ENCODE peak calls at places on chromosome 6, in six cellular contexts. N is pancreas, K is stomach, P is Panc1, Y is ovary, Z is cardiac muscle cell. X is an unnamed sample.

GRCh38 chr6:164010446-164011071 is 596.0 kb downstream of the QKI start:
- DNase-seq in N (no peak), K (no peak), P (no peak), Y (no peak), Z (peak; percentile 21), X (no peak)

GRCh38 chr6:81937296-81937937 is 184.9 kb upstream of the TENT5A start:
- DNase-seq in N (no peak), K (no peak), P (no peak), Y (no peak), Z (no peak), X (no peak)

GRCh38 chr6:107813555-107814194 is 10.4 kb downstream of the SCML4 start:
- DNase-seq in N (no peak), K (no peak), P (no peak), Y (no peak), Z (no peak), X (no peak)

GRCh38 chr6:28776269-28777146 is 147.3 kb downstream of the TRIM27 start:
- DNase-seq in N (no peak), K (no peak), P (no peak), Y (no peak), Z (no peak), X (peak; percentile 49)

GRCh38 chr6:168130168-168130651 is 51.2 kb upstream of the FRMD1 start:
- DNase-seq in N (no peak), K (peak; percentile 49), P (no peak), Y (no peak), Z (no peak), X (no peak)

GRCh38 chr6:108203189-108204119 is 37.6 kb downstream of the NR2E1 start:
- DNase-seq in N (peak; percentile 16), K (no peak), P (no peak), Y (no peak), Z (no peak), X (no peak)

GRCh38 chr6:106237286-106237685 is 88.3 kb downstream of the ATG5 start:
- DNase-seq in N (no peak), K (no peak), P (no peak), Y (no peak), Z (no peak), X (no peak)

GRCh38 chr6:74598473-74599393 is 607.1 kb downstream of the COL12A1 start:
- DNase-seq in N (no peak), K (no peak), P (peak; percentile 90), Y (no peak), Z (no peak), X (no peak)

GRCh38 chr6:163260111-163260895 is 154.2 kb upstream of the QKI start:
- DNase-seq in N (no peak), K (no peak), P (no peak), Y (peak; percentile 24), Z (peak; percentile 65), X (peak; percentile 41)

GRCh38 chr6:36759177-36759757 is 61.6 kb downstream of the RAB44 start:
- DNase-seq in N (peak; percentile 67), K (peak; percentile 88), P (no peak), Y (peak; percentile 85), Z (peak; percentile 84), X (peak; percentile 81)

GRCh38 chr6:138601128-138601527 is 101.8 kb upstream of the NHSL1 start:
- DNase-seq in N (no peak), K (no peak), P (no peak), Y (no peak), Z (peak; percentile 36), X (no peak)

GRCh38 chr6:157632821-157633220 is 190.2 kb upstream of the SNX9 start:
- DNase-seq in N (no peak), K (no peak), P (no peak), Y (no peak), Z (peak; percentile 56), X (no peak)

GRCh38 chr6:116406678-116407345 is 36.1 kb downstream of the DSE start:
- DNase-seq in N (no peak), K (no peak), P (no peak), Y (no peak), Z (peak; percentile 66), X (no peak)

GRCh38 chr6:20906938-20907337 is 372.7 kb downstream of the CDKAL1 start:
- DNase-seq in N (no peak), K (no peak), P (no peak), Y (no peak), Z (peak; percentile 92), X (peak; percentile 13)

GRCh38 chr6:65538644-65539043 is 168.4 kb downstream of the EYS start:
- DNase-seq in N (no peak), K (no peak), P (no peak), Y (no peak), Z (no peak), X (no peak)

GRCh38 chr6:110476046-110476849 is at the start of gene SLC22A16:
- DNase-seq in N (no peak), K (no peak), P (no peak), Y (peak; percentile 24), Z (peak; percentile 29), X (peak; percentile 15)

GRCh38 chr6:114100421-114100820 is 129.5 kb upstream of the HDAC2 start:
- DNase-seq in N (no peak), K (no peak), P (no peak), Y (no peak), Z (no peak), X (no peak)

GRCh38 chr6:31558631-31559500 is 11.5 kb downstream of the NFKBIL1 start:
- DNase-seq in N (no peak), K (no peak), P (no peak), Y (no peak), Z (peak; percentile 52), X (no peak)

GRCh38 chr6:68741501-68742343 is 106.6 kb downstream of the ADGRB3 start:
- DNase-seq in N (no peak), K (no peak), P (no peak), Y (no peak), Z (no peak), X (no peak)

GRCh38 chr6:117482240-117483003 is at the start of gene DCBLD1:
- DNase-seq in N (peak; percentile 79), K (peak; percentile 85), P (no peak), Y (peak; percentile 73), Z (peak; percentile 82), X (peak; percentile 65)

GRCh38 chr6:75986935-75987334 is 85.5 kb downstream of the IMPG1 start:
- DNase-seq in N (no peak), K (no peak), P (no peak), Y (no peak), Z (no peak), X (no peak)

GRCh38 chr6:42493914-42494539 is 42.3 kb upstream of the TRERF1 start:
- DNase-seq in N (no peak), K (no peak), P (no peak), Y (no peak), Z (no peak), X (no peak)

GRCh38 chr6:130029163-130029562 is 10.8 kb downstream of the L3MBTL3 start:
- DNase-seq in N (no peak), K (no peak), P (no peak), Y (no peak), Z (no peak), X (no peak)

GRCh38 chr6:129543981-129544380 is 166.0 kb downstream of the ARHGAP18 start:
- DNase-seq in N (no peak), K (no peak), P (no peak), Y (no peak), Z (peak; percentile 20), X (peak; percentile 30)

GRCh38 chr6:48318670-48319069 is 207.7 kb upstream of the PTCHD4 start:
- DNase-seq in N (no peak), K (no peak), P (no peak), Y (no peak), Z (peak; percentile 8), X (no peak)

GRCh38 chr6:156175433-156175832 is 601.7 kb upstream of the ARID1B start:
- DNase-seq in N (no peak), K (no peak), P (no peak), Y (no peak), Z (no peak), X (no peak)

GRCh38 chr6:156174026-156174880 is 602.9 kb upstream of the ARID1B start:
- DNase-seq in N (no peak), K (no peak), P (no peak), Y (no peak), Z (no peak), X (no peak)

DNA sequence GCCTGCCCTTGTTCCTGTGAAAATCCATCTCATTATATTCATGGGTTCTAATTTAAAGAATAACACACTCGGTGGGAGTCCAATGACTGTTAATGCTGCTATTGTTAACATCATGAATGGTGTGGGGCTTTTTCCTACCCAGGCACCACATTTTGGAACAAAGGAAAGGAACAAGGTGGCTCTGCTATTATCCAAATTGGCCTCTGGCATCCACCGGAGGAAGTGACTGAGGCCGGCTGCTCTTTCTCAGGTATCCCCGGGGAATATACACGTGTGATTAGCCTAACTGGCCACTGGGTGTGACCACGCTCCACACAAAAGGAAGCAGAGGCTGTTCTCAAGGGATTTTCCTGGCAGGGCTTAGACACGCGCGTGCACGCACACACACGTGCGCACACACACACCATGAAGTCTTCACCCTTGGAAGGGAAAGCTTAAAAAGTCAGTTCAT is 601.2 kb upstream of the ARID1B start:
- DNase-seq in N (peak; percentile 17), K (peak; percentile 27), P (no peak), Y (peak; percentile 27), Z (no peak), X (peak; percentile 52)
- TF ChIP-seq CTCF in N (no peak), K (peak; percentile 9), P (peak; percentile 74), Y (no peak), Z (no peak), X (peak; percentile 30)

GRCh38 chr6:25469797-25470388 is 182.1 kb upstream of the SCGN start:
- DNase-seq in N (no peak), K (no peak), P (no peak), Y (no peak), Z (no peak), X (no peak)
- TF ChIP-seq CTCF in N (no peak), K (no peak), P (no peak), Y (no peak), Z (no peak), X (peak; percentile 9)

DNA sequence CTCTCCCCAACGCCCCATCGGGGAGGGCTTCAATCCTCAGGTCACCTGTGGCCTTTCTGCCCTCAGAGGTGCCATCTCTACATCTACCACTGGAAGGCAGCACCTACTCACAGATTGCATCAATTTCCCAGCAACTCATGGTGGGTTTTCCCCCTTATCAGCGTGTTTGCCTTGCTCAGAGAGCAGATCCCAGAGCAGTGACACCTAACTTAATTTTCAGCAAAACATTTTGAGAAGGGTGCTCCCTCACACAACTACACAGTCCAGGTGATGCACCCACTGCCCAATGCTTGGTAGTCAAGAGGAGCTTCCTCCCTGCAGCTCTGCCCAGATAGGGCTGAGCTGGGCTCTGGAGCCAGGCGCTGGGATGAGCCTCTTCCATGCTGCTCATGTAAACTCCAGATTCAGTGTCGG is 48.2 kb downstream of the PLG start:
- DNase-seq in N (no peak), K (no peak), P (no peak), Y (no peak), Z (no peak), X (peak; percentile 14)
- TF ChIP-seq CTCF in N (peak; percentile 12), K (no peak), P (peak; percentile 79), Y (no peak), Z (no peak), X (peak; percentile 42)

DNA sequence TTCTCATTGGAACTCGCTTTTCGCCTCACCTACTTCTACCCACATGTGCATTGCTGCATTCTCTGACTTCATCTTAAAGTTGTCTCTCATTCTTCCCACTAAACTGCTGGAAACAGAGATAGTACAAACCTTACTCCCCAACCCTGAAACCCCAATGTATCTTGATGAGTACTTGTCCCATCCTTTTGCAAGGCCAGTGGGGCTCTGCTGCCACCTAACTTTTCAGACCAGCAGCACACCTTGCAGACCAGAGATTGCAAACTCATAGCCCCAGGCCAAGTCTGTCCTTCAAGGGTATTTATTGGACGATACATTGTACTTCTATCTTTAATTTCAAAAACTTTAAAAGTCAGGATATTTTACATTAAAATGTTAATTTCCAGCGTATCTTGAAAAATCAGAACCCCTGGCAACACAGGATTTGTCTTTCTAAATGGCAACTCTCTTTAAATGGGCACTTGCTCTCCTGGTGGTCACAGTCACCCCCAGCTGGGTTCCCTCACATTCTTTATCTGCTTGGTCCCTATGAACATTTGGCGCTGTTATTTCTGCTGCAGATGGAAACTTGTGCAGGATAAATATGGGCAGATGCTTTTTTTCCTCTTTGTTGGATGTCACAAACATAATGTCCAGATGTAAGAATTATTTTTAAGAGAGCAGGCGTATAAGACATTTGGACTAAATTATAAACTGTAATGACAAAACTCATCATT is 83.9 kb downstream of the SOD2 start:
- DNase-seq in N (no peak), K (no peak), P (peak; percentile 12), Y (no peak), Z (peak; percentile 65), X (peak; percentile 32)
- TF ChIP-seq CTCF in N (no peak), K (no peak), P (peak; percentile 77), Y (no peak), Z (peak; percentile 74), X (peak; percentile 59)